ENCODE peak calls at places on chromosomes 3 and 15, in eight cellular contexts. N is NB4, D is IMR-90, P is Calu3, U is ovary, H is GM23338, C is mammary epithelial cell, K is GM20000. E is an unnamed sample.

GRCh38 chr15:67148196-67148701 is 82.8 kb downstream of the SMAD3 start:
- DNase-seq in N (peak), D (peak), P (peak), U (no peak), H (no peak), C (peak), K (no peak), E (no peak)

GRCh38 chr3:27105904-27106303 is 263.3 kb downstream of the NEK10 start:
- DNase-seq in N (no peak), D (no peak), P (peak), U (no peak), H (peak), C (no peak), K (no peak), E (no peak)

GRCh38 chr15:32936283-32936918 is 218.6 kb downstream of the GREM1 start:
- DNase-seq in N (peak), D (peak), P (no peak), U (no peak), H (peak), C (peak), K (peak), E (no peak)

GRCh38 chr3:42814246-42814645 is 5.0 kb downstream of the ACKR2 start:
- DNase-seq in N (no peak), D (no peak), P (no peak), U (no peak), H (no peak), C (no peak), K (no peak), E (no peak)

GRCh38 chr3:136818851-136819783 is at the start of gene SLC35G2:
- DNase-seq in N (peak), D (peak), P (peak), U (peak), H (peak), C (peak), K (peak), E (no peak)

GRCh38 chr3:142904639-142905441 is 16.0 kb upstream of the PCOLCE2 start:
- DNase-seq in N (peak), D (no peak), P (peak), U (no peak), H (peak), C (peak), K (no peak), E (no peak)

GRCh38 chr15:38531509-38531908 is 33.1 kb downstream of the RASGRP1 start:
- DNase-seq in N (peak), D (peak), P (peak), U (no peak), H (no peak), C (peak), K (no peak), E (no peak)

GRCh38 chr15:98421419-98422085 is 226.8 kb upstream of the IGF1R start:
- DNase-seq in N (peak), D (peak), P (peak), U (peak), H (peak), C (peak), K (peak), E (no peak)

GRCh38 chr15:44275431-44275830 is 13.1 kb upstream of the GOLM2 start:
- DNase-seq in N (no peak), D (no peak), P (no peak), U (no peak), H (no peak), C (no peak), K (no peak), E (no peak)

GRCh38 chr3:64684715-64685261 is 3.0 kb downstream of the ADAMTS9 start:
- DNase-seq in N (no peak), D (peak), P (peak), U (peak), H (peak), C (peak), K (no peak), E (no peak)

GRCh38 chr3:107416138-107416537 is 38.9 kb downstream of the CCDC54 start:
- DNase-seq in N (no peak), D (peak), P (peak), U (no peak), H (no peak), C (peak), K (no peak), E (no peak)

GRCh38 chr3:102223139-102223538 is 211.7 kb upstream of the ZPLD1 start:
- DNase-seq in N (peak), D (no peak), P (peak), U (no peak), H (no peak), C (no peak), K (no peak), E (no peak)

GRCh38 chr3:102226463-102226862 is 208.4 kb upstream of the ZPLD1 start:
- DNase-seq in N (no peak), D (no peak), P (no peak), U (no peak), H (no peak), C (no peak), K (no peak), E (no peak)

GRCh38 chr3:102229062-102229655 is 205.7 kb upstream of the ZPLD1 start:
- DNase-seq in N (peak), D (peak), P (peak), U (peak), H (peak), C (peak), K (peak), E (peak)

GRCh38 chr3:102225407-102226132 is 209.2 kb upstream of the ZPLD1 start:
- DNase-seq in N (peak), D (peak), P (peak), U (no peak), H (peak), C (peak), K (peak), E (peak)

DNA sequence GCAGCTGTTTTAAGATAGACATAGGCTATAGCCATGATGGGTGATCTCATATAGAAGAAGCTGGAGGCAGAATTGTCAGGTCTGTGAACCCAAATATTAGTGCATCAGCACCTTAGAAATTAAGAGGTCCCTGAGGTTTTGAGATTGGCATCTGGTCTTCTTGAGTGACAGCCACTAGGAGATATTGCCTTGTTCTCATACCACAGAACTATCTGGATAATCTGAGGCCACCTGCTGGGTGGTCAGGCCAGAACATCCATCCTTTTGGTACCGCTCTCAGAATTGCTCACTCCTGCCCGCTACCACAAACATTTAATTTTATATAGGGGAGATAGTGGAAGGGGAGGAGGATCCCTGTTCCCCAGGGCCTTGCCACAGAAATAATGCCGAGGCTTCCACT is 210.6 kb upstream of the ZPLD1 start:
- DNase-seq in N (peak), D (peak), P (peak), U (no peak), H (no peak), C (no peak), K (peak), E (peak)
- TF ChIP-seq CTCF in N (no peak), D (peak), P (peak), U (no peak), H (no peak), C (peak), K (peak), E (peak)

GRCh38 chr15:74799843-74800558 is 12.6 kb upstream of the LMAN1L start:
- DNase-seq in N (peak), D (peak), P (peak), U (peak), H (peak), C (peak), K (peak), E (peak)
- TF ChIP-seq CTCF in N (peak), D (peak), P (peak), U (peak), H (peak), C (peak), K (peak), E (peak)

GRCh38 chr3:73625124-73625665 is 454 bp upstream of the PDZRN3 start:
- DNase-seq in N (no peak), D (peak), P (no peak), U (peak), H (peak), C (no peak), K (no peak), E (no peak)

GRCh38 chr3:73623316-73623715 is 1.4 kb downstream of the PDZRN3 start:
- DNase-seq in N (no peak), D (peak), P (no peak), U (peak), H (no peak), C (no peak), K (no peak), E (no peak)

GRCh38 chr3:73622135-73622534 is 2.6 kb downstream of the PDZRN3 start:
- DNase-seq in N (no peak), D (peak), P (no peak), U (peak), H (peak), C (no peak), K (no peak), E (no peak)

GRCh38 chr3:73624363-73625123 is at the start of gene PDZRN3:
- DNase-seq in N (no peak), D (peak), P (no peak), U (peak), H (peak), C (peak), K (no peak), E (no peak)

GRCh38 chr3:73623996-73624362 is 762 bp downstream of the PDZRN3 start:
- DNase-seq in N (no peak), D (peak), P (no peak), U (peak), H (peak), C (peak), K (no peak), E (no peak)
- TF ChIP-seq CTCF in N (no peak), D (peak), P (no peak), U (no peak), H (peak), C (peak), K (no peak), E (peak)

DNA sequence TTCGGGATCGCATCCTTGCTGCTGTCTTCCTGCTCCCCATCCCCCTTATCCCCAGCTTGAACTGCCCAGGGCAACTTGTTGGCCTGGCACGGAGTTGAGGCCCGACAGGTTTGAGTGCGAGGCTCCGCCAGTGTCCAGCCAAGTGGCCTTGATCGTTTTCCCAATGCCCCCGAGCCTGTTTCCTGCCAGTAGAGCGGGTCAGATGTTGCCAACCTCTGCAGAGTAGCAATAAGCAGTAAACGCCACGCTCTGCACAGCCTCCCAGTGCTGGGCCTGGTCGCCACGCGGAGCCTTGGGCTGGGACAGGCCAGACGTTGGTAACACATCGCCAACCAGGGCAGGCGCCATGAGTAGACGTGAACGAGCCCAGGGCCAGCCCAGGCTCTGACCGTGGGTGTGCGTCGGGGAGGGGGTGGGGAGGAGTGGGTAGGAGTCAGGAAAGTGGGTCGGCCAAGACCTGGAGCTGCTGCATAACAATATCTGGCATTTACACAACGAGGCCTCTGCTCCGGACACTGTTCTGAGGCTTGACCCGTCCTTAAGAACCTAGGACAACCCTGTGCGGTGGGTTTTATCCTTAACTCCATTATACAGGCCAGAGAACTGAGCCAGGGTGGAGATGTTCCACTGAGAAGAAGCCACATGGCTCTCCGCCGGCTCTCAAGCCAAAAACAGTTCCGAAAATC is 444 bp upstream of the ABHD14A start:
- DNase-seq in N (no peak), D (no peak), P (no peak), U (peak), H (no peak), C (no peak), K (no peak), E (no peak)
- TF ChIP-seq CTCF in N (no peak), D (no peak), P (peak), U (no peak), H (no peak), C (no peak), K (no peak), E (no peak)

DNA sequence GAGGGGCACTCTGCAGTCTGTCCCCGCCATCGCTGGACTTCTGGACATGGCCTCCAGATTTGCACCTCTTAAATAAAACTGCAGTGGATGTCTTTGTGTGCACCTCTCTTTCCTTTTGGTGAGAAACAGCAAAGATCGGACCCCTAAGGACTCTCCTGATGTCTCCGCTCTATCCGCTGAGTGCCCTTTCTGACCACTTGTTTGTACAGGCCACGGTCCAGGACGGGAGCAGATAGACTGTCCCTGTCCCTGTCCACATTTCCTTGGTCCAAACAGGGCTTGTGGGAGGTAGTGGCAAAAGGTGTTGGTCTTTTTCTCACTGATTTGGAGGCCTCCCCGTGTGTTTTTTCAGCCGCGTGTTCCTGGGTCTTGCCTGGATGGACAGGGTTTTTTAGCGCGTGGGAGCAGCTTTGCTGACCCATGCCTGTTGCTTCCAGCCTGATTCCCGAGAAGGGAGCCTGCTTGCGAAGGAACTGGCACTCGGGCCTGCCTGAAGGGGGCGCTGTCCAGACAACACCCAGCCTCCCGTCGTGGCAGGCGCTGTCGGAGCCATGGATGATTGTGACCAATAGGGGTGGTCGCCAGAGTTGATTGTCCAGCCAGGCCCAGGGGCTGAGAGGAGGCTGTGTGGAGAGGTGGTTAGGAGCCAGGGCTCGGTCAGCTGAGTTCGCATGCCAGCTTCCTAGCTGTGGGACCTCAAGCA is 13.2 kb upstream of the STAB1 start:
- DNase-seq in N (peak), D (peak), P (no peak), U (peak), H (peak), C (no peak), K (no peak), E (no peak)
- TF ChIP-seq CTCF in N (peak), D (peak), P (no peak), U (no peak), H (peak), C (peak), K (peak), E (peak)

GRCh38 chr3:146334151-146334550 is 83.2 kb upstream of the PLSCR4 start:
- DNase-seq in N (no peak), D (peak), P (peak), U (peak), H (peak), C (peak), K (no peak), E (no peak)
- TF ChIP-seq CTCF in N (no peak), D (peak), P (peak), U (no peak), H (peak), C (peak), K (no peak), E (peak)

GRCh38 chr3:146337991-146338390 is 87.1 kb upstream of the PLSCR4 start:
- DNase-seq in N (no peak), D (no peak), P (no peak), U (no peak), H (no peak), C (no peak), K (no peak), E (no peak)

GRCh38 chr3:146339262-146339808 is 88.4 kb upstream of the PLSCR4 start:
- DNase-seq in N (no peak), D (no peak), P (no peak), U (no peak), H (no peak), C (no peak), K (no peak), E (no peak)

GRCh38 chr3:146345900-146346299 is 95.0 kb upstream of the PLSCR4 start:
- DNase-seq in N (no peak), D (no peak), P (no peak), U (no peak), H (peak), C (no peak), K (no peak), E (no peak)

DNA sequence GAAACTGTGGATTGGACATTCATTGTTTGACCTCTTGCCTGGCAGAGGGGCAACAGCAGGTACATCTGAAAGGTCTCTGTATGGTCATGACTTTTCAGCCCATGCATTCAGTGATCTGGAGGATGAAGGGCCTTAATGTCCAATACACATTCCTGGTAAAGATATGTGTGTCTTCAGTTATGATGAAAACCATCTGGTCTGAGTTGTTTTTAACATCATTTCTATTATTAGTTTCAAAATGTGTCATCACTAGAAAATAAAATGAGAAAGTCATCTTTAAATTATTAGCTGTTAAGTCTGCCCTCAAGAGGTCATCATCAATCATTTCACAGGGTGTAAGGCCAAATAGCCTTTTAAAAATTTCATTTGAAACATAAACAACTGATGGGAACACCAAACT is 92.1 kb upstream of the PLSCR4 start:
- DNase-seq in N (no peak), D (peak), P (no peak), U (no peak), H (no peak), C (no peak), K (no peak), E (no peak)
- TF ChIP-seq CTCF in N (no peak), D (no peak), P (no peak), U (no peak), H (no peak), C (no peak), K (no peak), E (no peak)

GRCh38 chr15:90295270-90295648 is 29.8 kb downstream of the NGRN start:
- DNase-seq in N (no peak), D (no peak), P (no peak), U (no peak), H (no peak), C (no peak), K (no peak), E (no peak)

GRCh38 chr15:90294159-90294558 is 28.7 kb downstream of the NGRN start:
- DNase-seq in N (no peak), D (no peak), P (no peak), U (no peak), H (no peak), C (no peak), K (no peak), E (no peak)

GRCh38 chr15:90291679-90292356 is 26.3 kb downstream of the NGRN start:
- DNase-seq in N (peak), D (no peak), P (peak), U (no peak), H (peak), C (peak), K (no peak), E (no peak)

GRCh38 chr15:90296996-90297395 is 31.5 kb downstream of the NGRN start:
- DNase-seq in N (no peak), D (no peak), P (no peak), U (no peak), H (no peak), C (no peak), K (no peak), E (no peak)

DNA sequence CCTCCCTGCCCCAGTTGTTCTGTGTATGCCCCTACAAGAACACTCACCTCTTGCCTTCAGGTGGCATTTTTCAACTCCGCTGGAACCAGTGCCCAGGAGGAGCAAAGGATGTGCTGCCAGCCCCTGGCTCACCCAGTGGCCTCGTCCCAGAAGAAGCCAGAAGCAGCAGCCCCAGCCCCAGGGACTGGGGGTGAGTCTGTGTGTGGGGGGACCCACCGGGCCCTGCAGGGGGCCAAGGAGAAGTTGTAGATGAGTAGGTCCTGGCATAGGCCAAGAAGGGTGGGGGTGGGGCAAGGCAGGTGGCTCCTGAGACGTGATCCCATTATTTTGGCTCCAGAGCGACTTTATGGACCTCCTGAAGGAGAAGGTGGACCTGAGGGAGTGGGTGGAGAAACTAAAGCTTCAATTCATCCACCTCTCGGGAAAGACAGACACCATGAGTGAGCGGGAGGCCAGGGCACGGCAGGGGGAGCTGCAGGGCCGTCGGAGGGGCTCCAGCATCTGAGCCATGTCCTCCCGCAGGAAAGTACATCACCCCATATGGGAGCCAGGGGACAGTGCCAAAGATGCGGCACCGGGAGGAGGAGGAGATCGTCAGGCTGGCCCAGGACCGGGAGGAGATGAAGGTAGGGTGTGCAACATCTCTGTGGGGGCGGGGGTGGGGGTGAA is 29.3 kb downstream of the NGRN start:
- DNase-seq in N (no peak), D (no peak), P (no peak), U (no peak), H (peak), C (no peak), K (no peak), E (no peak)
- TF ChIP-seq CTCF in N (no peak), D (no peak), P (no peak), U (no peak), H (peak), C (no peak), K (no peak), E (no peak)